ENCODE peak calls at places on chromosomes 11 and 22, in six cellular contexts. A is GM12865, S is prostate gland, C is fibroblast of pulmonary artery, R is fibroblast of the aortic adventitia, G is fibroblast of lung. K is an unnamed sample.

GRCh38 chr11:76787911-76788596 is 4.9 kb downstream of the TSKU start:
- DNase-seq in A (no peak), S (no peak), C (peak), R (peak), G (no peak), K (peak)

GRCh38 chr11:3109921-3110706 is 52.9 kb upstream of the CARS1 start:
- DNase-seq in A (peak), S (peak), C (peak), R (peak), G (no peak), K (peak)

GRCh38 chr11:94133752-94134151 is 5.1 kb downstream of the PANX1 start:
- DNase-seq in A (no peak), S (no peak), C (no peak), R (no peak), G (no peak), K (no peak)

GRCh38 chr11:1118755-1119275 is 38.9 kb upstream of the MUC5AC start:
- DNase-seq in A (no peak), S (no peak), C (no peak), R (no peak), G (no peak), K (no peak)

GRCh38 chr22:37633693-37634504 is 5.6 kb upstream of the SH3BP1 start:
- DNase-seq in A (peak), S (peak), C (peak), R (peak), G (peak), K (peak)

GRCh38 chr11:128451651-128452470 is 135.5 kb downstream of the ETS1 start:
- DNase-seq in A (no peak), S (no peak), C (peak), R (peak), G (peak), K (peak)

GRCh38 chr11:104206936-104207335 is 43.0 kb upstream of the PDGFD start:
- DNase-seq in A (no peak), S (no peak), C (no peak), R (no peak), G (no peak), K (no peak)

GRCh38 chr11:94888204-94888603 is 85.2 kb downstream of the CWC15 start:
- DNase-seq in A (no peak), S (no peak), C (no peak), R (no peak), G (no peak), K (no peak)

GRCh38 chr22:28917747-28918543 is 34.6 kb downstream of the ZNRF3 start:
- DNase-seq in A (no peak), S (no peak), C (peak), R (peak), G (peak), K (peak)

GRCh38 chr11:67698247-67698646 is 23.8 kb upstream of the ALDH3B2 start:
- DNase-seq in A (peak), S (no peak), C (no peak), R (no peak), G (no peak), K (peak)

GRCh38 chr11:101909087-101909486 is 5.7 kb upstream of the CEP126 start:
- DNase-seq in A (no peak), S (no peak), C (no peak), R (no peak), G (no peak), K (no peak)

GRCh38 chr11:57428643-57429042 is 1.7 kb upstream of the SLC43A3 start:
- DNase-seq in A (no peak), S (no peak), C (no peak), R (no peak), G (no peak), K (no peak)

GRCh38 chr11:11313902-11314692 is 39.0 kb downstream of the CSNK2A3 start:
- DNase-seq in A (no peak), S (no peak), C (no peak), R (no peak), G (no peak), K (no peak)

GRCh38 chr22:46596819-46597218 is 23.4 kb upstream of the GRAMD4 start:
- DNase-seq in A (no peak), S (peak), C (no peak), R (no peak), G (no peak), K (no peak)

GRCh38 chr11:12449961-12450715 is 72.8 kb downstream of the PARVA start:
- DNase-seq in A (no peak), S (no peak), C (no peak), R (peak), G (peak), K (peak)

GRCh38 chr11:123434911-123435310 is 4.8 kb downstream of the GRAMD1B start:
- DNase-seq in A (no peak), S (no peak), C (no peak), R (no peak), G (no peak), K (no peak)

GRCh38 chr11:10484461-10485180 is 29.6 kb downstream of the AMPD3 start:
- DNase-seq in A (no peak), S (no peak), C (no peak), R (no peak), G (no peak), K (no peak)

GRCh38 chr11:46369458-46370152 is 11.9 kb upstream of the MDK start:
- DNase-seq in A (peak), S (no peak), C (peak), R (peak), G (peak), K (peak)

DNA sequence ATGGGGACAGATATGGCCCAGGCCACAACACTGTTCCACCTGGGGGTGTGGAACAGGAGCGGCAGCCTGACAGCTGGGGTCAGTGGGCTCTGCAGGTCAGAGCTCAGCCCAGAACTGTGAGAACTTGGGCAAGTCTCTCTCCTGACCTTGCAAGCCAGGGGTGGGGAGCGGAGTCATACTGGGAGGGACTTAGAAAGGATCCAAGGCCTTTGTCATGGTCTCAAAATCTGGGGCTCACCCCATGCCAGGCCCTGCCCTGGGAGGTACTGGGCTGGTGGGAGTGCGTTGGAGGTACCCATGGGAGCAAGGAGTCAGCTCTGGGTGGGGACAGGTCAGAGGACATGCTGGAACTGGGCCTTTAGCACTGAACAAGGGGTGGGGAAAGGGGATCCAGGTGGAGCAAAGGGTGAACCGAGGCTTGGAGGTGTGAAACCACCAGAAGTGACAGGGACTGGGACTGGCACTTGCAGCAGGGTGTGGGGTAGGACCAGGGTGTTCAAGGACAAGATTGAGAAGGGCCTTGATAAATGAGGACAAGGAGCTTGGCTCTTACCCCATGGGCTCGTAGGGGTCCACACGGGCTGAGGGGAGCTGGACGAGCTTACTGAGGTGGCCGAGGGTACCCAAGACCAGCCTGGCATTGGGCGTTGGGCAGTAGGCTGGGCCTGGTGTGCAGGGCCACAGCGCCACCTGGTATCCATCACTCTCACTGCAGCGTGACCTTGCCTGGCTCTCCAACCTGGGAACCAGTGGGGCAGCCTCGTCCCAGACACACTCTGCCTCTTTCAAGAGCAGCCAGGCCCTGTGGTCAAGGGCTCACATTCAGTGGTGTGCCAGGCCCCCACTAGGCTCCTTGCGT is 7.4 kb upstream of the PMM1 start:
- DNase-seq in A (peak), S (peak), C (peak), R (peak), G (peak), K (peak)
- TF ChIP-seq CTCF in A (peak), S (no peak), C (peak), R (peak), G (peak), K (peak)

GRCh38 chr11:64712430-64713030 is 10.5 kb downstream of the NRXN2 start:
- DNase-seq in A (no peak), S (no peak), C (no peak), R (no peak), G (no peak), K (no peak)
- H3K4me3 ChIP-seq in A (no peak), S (no peak), C (no peak), R (no peak), G (no peak), K (no peak)

GRCh38 chr11:106305458-106305857 is 228.0 kb downstream of the AASDHPPT start:
- DNase-seq in A (no peak), S (no peak), C (no peak), R (no peak), G (no peak), K (no peak)

GRCh38 chr11:106309070-106309684 is 231.7 kb downstream of the AASDHPPT start:
- DNase-seq in A (no peak), S (no peak), C (no peak), R (no peak), G (peak), K (no peak)

GRCh38 chr11:106304274-106304673 is 226.8 kb downstream of the AASDHPPT start:
- DNase-seq in A (no peak), S (no peak), C (peak), R (peak), G (peak), K (peak)

GRCh38 chr11:106302416-106302815 is 225.0 kb downstream of the AASDHPPT start:
- DNase-seq in A (no peak), S (no peak), C (no peak), R (no peak), G (no peak), K (no peak)

DNA sequence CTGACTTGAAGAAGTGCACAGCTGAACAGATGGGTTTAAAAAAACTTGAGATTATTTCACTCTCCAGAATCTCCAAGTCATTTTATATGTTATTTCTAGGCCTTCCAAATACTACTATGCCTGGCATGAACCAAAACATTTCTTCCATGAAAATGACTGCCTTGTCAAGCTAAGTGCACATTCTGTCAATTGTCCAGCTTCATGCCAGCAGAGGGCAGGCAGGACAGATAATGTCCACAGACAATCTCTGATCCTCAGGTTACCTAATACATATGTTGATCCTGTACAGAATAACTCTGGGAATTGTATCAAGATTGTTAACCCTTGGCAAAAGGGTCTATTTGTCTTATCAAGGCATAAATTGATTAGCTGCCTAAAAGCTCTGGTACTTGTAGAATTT is 229.5 kb downstream of the AASDHPPT start:
- DNase-seq in A (no peak), S (no peak), C (peak), R (peak), G (no peak), K (peak)
- TF ChIP-seq CTCF in A (no peak), S (no peak), C (peak), R (no peak), G (no peak), K (peak)

DNA sequence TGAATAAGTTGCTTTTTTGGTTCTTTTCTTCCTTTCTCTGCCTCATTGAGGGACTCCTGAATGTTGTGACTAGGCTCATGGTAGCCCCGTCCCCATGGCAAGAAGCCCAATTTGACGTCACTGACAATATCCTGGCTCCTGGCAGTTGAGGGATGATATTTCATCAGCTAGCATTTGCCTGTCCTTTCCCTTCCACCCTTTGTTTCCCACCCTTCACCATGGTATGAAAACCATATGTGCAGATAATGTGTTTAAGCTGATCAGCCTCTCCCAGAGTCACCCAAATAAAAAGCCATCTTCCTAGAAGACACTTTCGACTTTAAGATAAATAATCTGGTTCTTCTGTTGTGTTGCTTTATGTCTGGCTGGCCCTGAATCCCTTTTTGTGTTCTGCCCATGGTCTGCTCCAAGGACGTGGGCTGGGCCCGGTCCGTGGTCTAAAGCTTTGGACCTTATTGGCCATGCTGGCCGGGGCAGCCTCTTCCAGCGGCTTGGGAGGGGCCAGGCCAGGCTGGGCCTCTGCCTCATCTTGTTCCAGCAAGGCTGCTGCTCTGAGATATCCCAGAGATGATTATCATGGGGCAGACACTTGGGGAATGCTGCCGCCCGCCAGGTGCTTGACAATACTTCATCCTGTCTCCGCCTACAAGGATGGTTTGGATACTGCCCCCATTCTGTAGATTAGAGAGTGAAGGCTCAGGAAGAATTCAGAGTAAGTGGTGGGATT is 5.1 kb downstream of the TSPAN18 start:
- DNase-seq in A (no peak), S (no peak), C (peak), R (peak), G (no peak), K (no peak)
- H3K4me3 ChIP-seq in A (no peak), S (no peak), C (no peak), R (no peak), G (no peak), K (no peak)

GRCh38 chr11:131987703-131988102 is 617.3 kb downstream of the NTM start:
- DNase-seq in A (no peak), S (no peak), C (no peak), R (no peak), G (no peak), K (no peak)
- TF ChIP-seq CTCF in A (no peak), S (no peak), C (no peak), R (no peak), G (no peak), K (no peak)

GRCh38 chr22:35956850-35957249 is 71.8 kb downstream of the RBFOX2 start:
- DNase-seq in A (peak), S (no peak), C (no peak), R (no peak), G (no peak), K (no peak)
- H3K4me3 ChIP-seq in A (no peak), S (no peak), C (no peak), R (no peak), G (no peak), K (no peak)

GRCh38 chr11:14908214-14908880 is 16.3 kb upstream of the CYP2R1 start:
- DNase-seq in A (peak), S (peak), C (peak), R (peak), G (peak), K (peak)

GRCh38 chr11:14905104-14906033 is 13.3 kb upstream of the CYP2R1 start:
- DNase-seq in A (peak), S (peak), C (peak), R (peak), G (peak), K (peak)

GRCh38 chr11:14906614-14907392 is 14.8 kb upstream of the CYP2R1 start:
- DNase-seq in A (peak), S (no peak), C (no peak), R (no peak), G (no peak), K (no peak)

GRCh38 chr11:14904745-14905103 is 12.7 kb upstream of the CYP2R1 start:
- DNase-seq in A (peak), S (peak), C (peak), R (peak), G (peak), K (peak)

DNA sequence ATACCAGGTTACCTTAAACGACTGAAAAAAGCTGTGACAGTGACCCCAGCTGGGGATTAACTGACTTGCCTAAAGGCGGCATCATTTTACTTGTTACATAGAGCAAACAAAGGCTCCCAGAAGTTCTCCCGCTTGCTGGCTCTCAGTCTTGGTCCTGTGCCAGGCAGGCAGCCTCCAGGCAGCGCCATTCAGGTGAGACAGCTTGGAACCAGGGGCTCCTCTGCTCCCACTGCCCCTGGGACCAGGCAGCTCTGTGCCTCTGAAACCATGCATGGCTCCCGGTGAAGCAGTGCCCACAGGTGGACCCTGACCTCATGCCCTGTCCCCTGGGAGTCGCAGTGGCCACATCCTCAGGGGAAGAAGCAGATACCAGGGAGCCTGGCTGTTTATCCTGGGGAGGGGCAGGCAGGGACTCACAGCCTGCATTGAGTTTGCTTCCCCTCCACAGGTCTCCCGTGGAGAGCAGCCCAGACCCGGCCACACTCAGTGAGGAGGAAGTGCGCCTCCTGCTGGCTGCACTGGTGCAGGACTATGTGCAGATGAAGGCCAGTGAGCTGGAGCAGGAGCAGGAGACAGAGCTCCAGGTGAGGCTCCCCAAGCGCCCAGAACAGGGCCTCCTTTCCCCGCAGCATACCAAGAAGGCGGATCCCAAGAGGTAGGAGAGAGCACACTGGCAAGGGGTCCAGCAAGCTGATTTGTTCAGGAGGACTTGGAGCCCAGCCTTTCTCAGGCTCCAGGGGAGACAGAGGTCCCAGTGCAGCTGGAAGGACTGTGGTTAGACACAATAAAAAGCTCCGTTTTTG is 15.6 kb upstream of the CYP2R1 start:
- DNase-seq in A (peak), S (peak), C (peak), R (peak), G (peak), K (peak)
- TF ChIP-seq CTCF in A (peak), S (peak), C (peak), R (peak), G (peak), K (peak)

GRCh38 chr11:58965246-58965985 is 26.1 kb downstream of the GLYATL1 start:
- DNase-seq in A (no peak), S (no peak), C (no peak), R (peak), G (peak), K (peak)
- H3K4me3 ChIP-seq in A (no peak), S (no peak), C (no peak), R (no peak), G (no peak), K (no peak)

K was measured in fibroblast of mammary gland.